ENCODE peak calls at places on chromosome 13, in nine cellular contexts. X, Z, M, Q, U, D, E, R and B are unnamed samples.

GRCh38 chr13:92175330-92175729 is 776.9 kb downstream of the GPC5 start:
- DNase-seq in Z (no peak), R (no peak), X (peak; percentile 9), E (no peak), D (no peak), U (no peak), M (no peak), Q (peak; percentile 27), B (peak; percentile 15)

GRCh38 chr13:88483202-88483601 is 812.0 kb downstream of the SLITRK5 start:
- DNase-seq in X (no peak), E (no peak), D (no peak), Q (no peak), R (no peak), U (no peak), Z (no peak), M (no peak), B (no peak)

GRCh38 chr13:100566543-100566942 is 22.0 kb downstream of the GGACT start:
- DNase-seq in Q (no peak), R (no peak), U (no peak), E (no peak), M (no peak), X (no peak), Z (no peak), D (no peak), B (no peak)

GRCh38 chr13:43303040-43303729 is 279.8 kb downstream of the DNAJC15 start:
- DNase-seq in U (peak; percentile 28), E (peak; percentile 74), X (no peak), M (no peak), D (no peak), Z (peak; percentile 78), R (no peak), Q (peak; percentile 12), B (no peak)

GRCh38 chr13:82829040-82829439 is 1053.2 kb downstream of the SLITRK1 start:
- DNase-seq in M (no peak), D (no peak), U (no peak), R (no peak), Q (no peak), Z (no peak), E (no peak), X (no peak), B (no peak)

GRCh38 chr13:24220086-24220703 is 59.7 kb downstream of the SPATA13 start:
- DNase-seq in X (peak; percentile 66), D (no peak), U (peak; percentile 59), Q (peak; percentile 75), M (no peak), Z (peak; percentile 61), E (no peak), R (no peak), B (peak; percentile 83)

GRCh38 chr13:22761709-22762108 is 419.1 kb upstream of the SGCG start:
- DNase-seq in D (no peak), X (no peak), U (no peak), Z (no peak), M (no peak), E (no peak), R (no peak), Q (no peak), B (no peak)

GRCh38 chr13:72875233-72875632 is 93.3 kb downstream of the PIBF1 start:
- DNase-seq in R (no peak), X (no peak), Q (no peak), Z (no peak), D (no peak), U (no peak), M (no peak), E (no peak), B (no peak)

GRCh38 chr13:106814389-106814903 is 246.5 kb upstream of the ARGLU1 start:
- DNase-seq in M (no peak), E (no peak), X (no peak), D (no peak), Z (no peak), R (no peak), Q (no peak), U (no peak), B (no peak)

GRCh38 chr13:94825507-94825906 is 113.2 kb upstream of the SOX21 start:
- DNase-seq in M (no peak), R (no peak), D (no peak), X (no peak), Q (no peak), U (peak; percentile 25), E (peak; percentile 73), Z (peak; percentile 33), B (peak; percentile 37)

GRCh38 chr13:94824601-94825000 is 112.3 kb upstream of the SOX21 start:
- DNase-seq in U (no peak), R (no peak), E (no peak), X (no peak), M (no peak), Q (no peak), D (no peak), Z (no peak), B (no peak)

DNA sequence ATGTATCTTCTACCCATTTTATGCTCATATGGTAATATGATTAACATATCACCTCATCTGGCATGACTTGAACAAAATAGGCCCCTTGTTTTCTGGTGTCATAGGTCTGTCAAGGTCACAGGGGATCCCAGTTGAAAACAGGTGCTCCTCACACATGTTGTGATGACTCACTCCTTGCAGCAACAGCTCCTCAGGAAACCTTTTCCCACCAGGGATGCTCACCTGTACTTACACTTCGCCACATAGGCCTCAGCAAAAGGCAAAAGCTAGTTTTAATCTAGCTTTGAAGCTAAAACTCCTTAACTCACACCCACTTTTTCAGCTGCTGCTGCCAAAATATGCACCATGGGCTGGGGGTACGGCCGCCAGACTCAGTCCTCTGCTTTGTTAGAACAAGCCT is 110.0 kb upstream of the SOX21 start:
- DNase-seq in R (no peak), X (no peak), D (no peak), M (no peak), E (no peak), Q (no peak), Z (no peak), U (no peak), B (no peak)
- H3K27me3 ChIP-seq in R (no peaks in the 10 kb centered on the region), X (no peaks in the 10 kb centered on the region), D (no peaks in the 10 kb centered on the region), M (no peaks in the 10 kb centered on the region), E (no peaks in the 10 kb centered on the region), Q (peaks cover 7% of the 10 kb centered on the region), Z (no peaks in the 10 kb centered on the region), U (no peaks in the 10 kb centered on the region), B (no peaks in the 10 kb centered on the region)

GRCh38 chr13:51715613-51716012 is 88.3 kb downstream of the DHRS12 start:
- DNase-seq in M (peak; percentile 31), E (no peak), U (no peak), R (no peak), X (no peak), Q (no peak), D (no peak), Z (no peak), B (no peak)
- TF ChIP-seq POLR2A in M (no peak), E (no peak), U (no peak), R (no peak), X (no peak), Q (no peak), D (no peak), Z (no peak), B (no peak)

GRCh38 chr13:75432045-75432444 is 49.9 kb downstream of the TBC1D4 start:
- DNase-seq in E (no peak), X (peak; percentile 9), D (no peak), Z (no peak), Q (peak; percentile 36), M (no peak), U (no peak), R (no peak), B (no peak)

GRCh38 chr13:75437582-75438318 is 44.2 kb downstream of the TBC1D4 start:
- DNase-seq in E (no peak), U (no peak), D (no peak), M (no peak), X (peak; percentile 43), Q (no peak), R (no peak), Z (no peak), B (no peak)

GRCh38 chr13:75430618-75431209 is 51.3 kb downstream of the TBC1D4 start:
- DNase-seq in R (no peak), U (no peak), E (no peak), Q (no peak), D (no peak), X (no peak), Z (no peak), M (no peak), B (no peak)

GRCh38 chr13:75432811-75433244 is 49.1 kb downstream of the TBC1D4 start:
- DNase-seq in D (no peak), Q (no peak), E (no peak), X (no peak), M (no peak), U (no peak), R (no peak), Z (no peak), B (no peak)
- TF ChIP-seq EP300 in D (no peak), Q (no peak), E (no peak), X (no peak), M (no peak), U (no peak), R (no peak), Z (no peak), B (no peak)

DNA sequence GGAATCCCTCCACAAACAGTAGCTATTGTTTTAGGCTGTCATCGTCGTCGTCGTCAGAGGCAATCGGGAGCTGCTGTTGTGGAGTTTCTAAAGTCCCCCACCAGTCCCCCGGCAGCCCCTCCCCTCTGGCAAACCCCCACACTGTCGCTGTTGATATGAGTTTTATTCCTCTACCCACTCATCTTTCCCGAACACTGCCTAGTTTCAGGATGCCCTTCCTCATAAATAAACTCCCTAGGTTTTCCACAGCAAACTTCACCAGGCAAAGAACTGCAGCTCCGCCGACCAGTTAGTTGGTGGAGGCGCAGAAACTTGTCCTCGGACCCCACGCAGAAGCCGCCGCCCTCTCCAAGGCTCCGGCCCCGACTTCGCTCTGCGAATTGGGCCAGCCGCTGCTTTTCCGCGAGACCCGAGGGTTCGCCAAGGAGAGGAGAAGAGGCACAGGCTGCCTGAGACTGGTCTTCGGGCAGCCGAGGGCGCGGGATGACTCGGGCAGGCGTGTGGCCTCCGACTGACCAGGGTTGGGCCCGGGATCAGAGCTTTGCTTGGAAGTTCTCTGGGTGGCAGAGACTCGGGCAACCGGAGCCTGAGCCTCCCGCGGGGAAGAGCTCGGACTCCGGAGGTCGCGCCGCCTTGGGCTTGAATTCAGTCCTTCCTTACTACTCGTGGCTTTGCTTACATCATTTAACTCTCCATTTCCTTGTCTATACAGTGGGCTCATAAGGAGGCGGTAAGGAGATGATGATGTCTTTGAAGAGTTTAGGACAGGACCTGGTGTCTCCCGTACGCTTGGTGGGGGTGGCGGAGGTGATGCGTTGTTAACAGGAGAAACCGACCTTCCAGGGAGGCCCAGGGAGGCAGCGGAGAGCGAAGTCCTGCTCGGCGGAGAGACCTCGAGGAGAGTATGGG is 7.9 kb downstream of the PDX1 start:
- DNase-seq in M (no peak), U (no peak), X (no peak), Q (no peak), R (no peak), E (no peak), Z (no peak), D (no peak), B (no peak)
- H3K27me3 ChIP-seq in M (peaks cover 98% of the 10 kb centered on the region), U (peaks cover 100% of the 10 kb centered on the region), X (peaks cover 2% of the 10 kb centered on the region), Q (peaks cover 9% of the 10 kb centered on the region), R (peaks cover 99% of the 10 kb centered on the region), E (peaks cover 4% of the 10 kb centered on the region), Z (peaks cover 80% of the 10 kb centered on the region), D (peaks cover 26% of the 10 kb centered on the region), B (no peaks in the 10 kb centered on the region)